ENCODE peak calls at places on chromosomes 11 and 22, in seven cellular contexts. K is HFFc6, M is astrocyte of the spinal cord, B is body of pancreas, O is upper lobe of right lung, N is brain microvascular endothelial cell, R is left ventricle myocardium inferior. U is an unnamed sample.
A peak's percentile ranks its signal among the peaks of the same experiment; 100 is the strongest.

GRCh38 chr22:26587991-26588613 is 1.8 kb downstream of the TPST2 start:
- DNase-seq in K (peak; percentile 38), M (no peak), B (no peak), O (no peak), N (peak; percentile 23), R (no peak), U (no peak)

GRCh38 chr22:19060356-19061009 is 61.7 kb downstream of the DGCR2 start:
- DNase-seq in K (peak; percentile 41), M (peak; percentile 71), B (no peak), O (peak; percentile 29), N (peak; percentile 42), R (no peak), U (no peak)

GRCh38 chr22:32475428-32476010 is 908 bp downstream of the FBXO7 start:
- DNase-seq in K (peak; percentile 25), M (peak; percentile 82), B (peak; percentile 32), O (no peak), N (no peak), R (peak; percentile 26), U (no peak)

GRCh38 chr11:45615182-45615792 is 50.1 kb downstream of the CHST1 start:
- DNase-seq in K (no peak), M (no peak), B (no peak), O (no peak), N (no peak), R (no peak), U (no peak)

GRCh38 chr11:13465909-13466371 is 2.9 kb upstream of the BTBD10 start:
- DNase-seq in K (peak; percentile 40), M (peak; percentile 52), B (peak; percentile 36), O (no peak), N (peak; percentile 35), R (no peak), U (no peak)

GRCh38 chr11:114925591-114925990 is 247.3 kb downstream of the NXPE2 start:
- DNase-seq in K (no peak), M (no peak), B (no peak), O (no peak), N (no peak), R (no peak), U (no peak)

GRCh38 chr11:64560139-64560771 is 30.8 kb upstream of the SLC22A12 start:
- DNase-seq in K (no peak), M (no peak), B (no peak), O (peak; percentile 45), N (no peak), R (no peak), U (no peak)

GRCh38 chr11:23138761-23139160 is 278.5 kb upstream of the CCDC179 start:
- DNase-seq in K (no peak), M (no peak), B (no peak), O (no peak), N (no peak), R (no peak), U (no peak)

GRCh38 chr11:103609117-103610066 is 427.0 kb upstream of the DDI1 start:
- DNase-seq in K (peak; percentile 94), M (peak; percentile 95), B (peak; percentile 2), O (no peak), N (peak; percentile 91), R (no peak), U (no peak)

GRCh38 chr11:65113839-65114238 is 2.2 kb downstream of the TM7SF2 start:
- DNase-seq in K (no peak), M (no peak), B (peak; percentile 93), O (no peak), N (no peak), R (no peak), U (no peak)

GRCh38 chr11:34331736-34332135 is 26.1 kb downstream of the ABTB2 start:
- DNase-seq in K (peak; percentile 33), M (no peak), B (no peak), O (no peak), N (no peak), R (no peak), U (no peak)

GRCh38 chr11:76742912-76743311 is 40.2 kb upstream of the TSKU start:
- DNase-seq in K (no peak), M (no peak), B (no peak), O (no peak), N (no peak), R (no peak), U (no peak)

GRCh38 chr11:63920126-63920869 is 3.3 kb upstream of the RCOR2 start:
- DNase-seq in K (no peak), M (no peak), B (peak; percentile 86), O (peak; percentile 78), N (no peak), R (peak; percentile 90), U (no peak)

GRCh38 chr11:45288395-45288794 is 2.3 kb upstream of the SYT13 start:
- DNase-seq in K (no peak), M (no peak), B (no peak), O (no peak), N (no peak), R (no peak), U (no peak)

GRCh38 chr11:32072872-32073661 is 17.8 kb upstream of the RCN1 start:
- DNase-seq in K (no peak), M (no peak), B (no peak), O (no peak), N (no peak), R (no peak), U (no peak)

GRCh38 chr11:66548041-66548440 is 1.3 kb downstream of the ACTN3 start:
- DNase-seq in K (no peak), M (no peak), B (no peak), O (no peak), N (no peak), R (no peak), U (no peak)

GRCh38 chr11:112613051-112613972 is 347.9 kb upstream of the NCAM1 start:
- DNase-seq in K (peak; percentile 28), M (peak; percentile 75), B (peak; percentile 91), O (no peak), N (peak; percentile 51), R (no peak), U (no peak)

GRCh38 chr11:62599909-62600308 is 1.8 kb downstream of the MTA2 start:
- DNase-seq in K (no peak), M (no peak), B (no peak), O (no peak), N (no peak), R (no peak), U (no peak)

GRCh38 chr22:27602390-27602789 is 199.2 kb downstream of the MN1 start:
- DNase-seq in K (no peak), M (no peak), B (no peak), O (no peak), N (no peak), R (no peak), U (no peak)

GRCh38 chr22:43985532-43985931 is 30.3 kb downstream of the SAMM50 start:
- DNase-seq in K (no peak), M (no peak), B (no peak), O (no peak), N (no peak), R (no peak), U (no peak)

GRCh38 chr11:7671807-7672206 is 1.5 kb downstream of the CYB5R2 start:
- DNase-seq in K (no peak), M (no peak), B (no peak), O (no peak), N (no peak), R (no peak), U (no peak)

GRCh38 chr11:12803086-12803826 is 129.0 kb downstream of the TEAD1 start:
- DNase-seq in K (peak; percentile 74), M (peak; percentile 85), B (no peak), O (no peak), N (no peak), R (no peak), U (no peak)

GRCh38 chr11:84722583-84723108 is 904.5 kb downstream of the DLG2 start:
- DNase-seq in K (no peak), M (no peak), B (no peak), O (no peak), N (no peak), R (no peak), U (no peak)

GRCh38 chr11:66045177-66045639 is 3.8 kb downstream of the GAL3ST3 start:
- DNase-seq in K (peak; percentile 59), M (peak; percentile 69), B (peak; percentile 77), O (peak; percentile 86), N (peak; percentile 36), R (peak; percentile 68), U (peak; percentile 74)

GRCh38 chr11:82680252-82680651 is 53.4 kb downstream of the FAM181B start:
- DNase-seq in K (peak; percentile 34), M (no peak), B (no peak), O (no peak), N (no peak), R (no peak), U (no peak)

GRCh38 chr22:45428391-45429385 is 15.2 kb downstream of the RIBC2 start:
- DNase-seq in K (no peak), M (no peak), B (no peak), O (peak; percentile 45), N (no peak), R (no peak), U (no peak)

GRCh38 chr11:74731301-74732094 is at the start of gene CHRDL2:
- DNase-seq in K (no peak), M (no peak), B (peak; percentile 21), O (peak; percentile 71), N (no peak), R (no peak), U (no peak)

GRCh38 chr22:37669586-37669985 is 5.8 kb upstream of the LGALS1 start:
- DNase-seq in K (peak; percentile 12), M (no peak), B (no peak), O (no peak), N (no peak), R (no peak), U (no peak)

GRCh38 chr11:126384053-126384335 is 28.5 kb downstream of the ST3GAL4 start:
- DNase-seq in K (no peak), M (no peak), B (no peak), O (no peak), N (no peak), R (no peak), U (no peak)

GRCh38 chr11:43649501-43649900 is 31.0 kb upstream of the HSD17B12 start:
- DNase-seq in K (no peak), M (no peak), B (no peak), O (no peak), N (no peak), R (no peak), U (no peak)
- TF ChIP-seq CTCF in K (no peak), M (no peak), B (no peak), O (no peak), N (no peak), R (no peak), U (no peak)

GRCh38 chr11:132158091-132158490 is 787.7 kb downstream of the NTM start:
- DNase-seq in K (peak; percentile 6), M (no peak), B (peak; percentile 3), O (no peak), N (no peak), R (no peak), U (no peak)
- TF ChIP-seq CTCF in K (peak; percentile 73), M (peak; percentile 47), B (peak; percentile 26), O (peak; percentile 21), N (peak; percentile 76), R (no peak), U (no peak)

DNA sequence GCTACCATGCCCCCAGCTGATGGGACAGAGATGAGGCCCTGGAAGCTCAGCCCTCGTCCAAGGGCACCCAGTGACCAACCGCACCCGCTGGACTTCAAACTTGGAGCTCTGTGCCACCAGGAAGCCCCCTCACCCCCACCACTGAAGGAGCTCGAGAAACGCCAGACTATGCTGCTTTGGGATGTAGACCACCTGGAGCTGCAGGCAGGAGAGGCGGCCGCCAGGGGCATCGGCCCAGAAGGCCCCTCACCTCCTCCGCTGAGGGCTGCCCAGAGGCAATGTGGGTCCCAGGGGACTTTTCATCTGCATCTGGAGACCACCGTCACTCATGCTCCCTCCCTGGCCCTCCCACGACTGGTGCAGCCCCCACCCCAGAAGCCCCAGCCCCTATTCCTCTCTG is 28.3 kb downstream of the CDKN1C start:
- DNase-seq in K (no peak), M (no peak), B (no peak), O (no peak), N (no peak), R (no peak), U (no peak)
- TF ChIP-seq CTCF in K (no peak), M (no peak), B (no peak), O (no peak), N (no peak), R (no peak), U (no peak)

GRCh38 chr22:48798281-48799226 is 1029.1 kb downstream of the BRD1 start:
- DNase-seq in K (no peak), M (no peak), B (no peak), O (no peak), N (no peak), R (no peak), U (no peak)
- TF ChIP-seq CTCF in K (no peak), M (no peak), B (no peak), O (no peak), N (no peak), R (no peak), U (no peak)

U was measured in omental fat pad.